ENCODE peak calls at places on chromosomes 6 and 20, in ten cellular contexts. E is heart left ventricle, A is B cell, N is GM20000, O is omental fat pad, C is RWPE2, V is body of pancreas, Q is cardiac fibroblast, W is esophagus muscularis mucosa, M is fibroblast of mammary gland. G is an unnamed sample.

GRCh38 chr6:73388800-73389512 is 5.7 kb upstream of the DDX43 start:
- DNase-seq in O (no peak), C (peak; percentile 82), N (peak; percentile 78), M (peak; percentile 56), W (no peak), V (peak; percentile 52), E (peak; percentile 39), Q (peak; percentile 72), A (peak; percentile 53), G (peak; percentile 87)

GRCh38 chr6:11929451-11929850 is 82.7 kb upstream of the HIVEP1 start:
- DNase-seq in E (no peak), W (no peak), M (peak; percentile 18), V (no peak), N (no peak), A (no peak), C (no peak), Q (no peak), O (no peak), G (no peak)

GRCh38 chr20:54208492-54209044 is 681 bp downstream of the PFDN4 start:
- DNase-seq in W (peak; percentile 87), V (no peak), N (no peak), O (no peak), C (no peak), E (no peak), Q (peak; percentile 66), M (peak; percentile 68), A (no peak), G (no peak)

GRCh38 chr20:59972037-59972801 is 14.0 kb downstream of the CDH26 start:
- DNase-seq in E (no peak), A (no peak), W (peak; percentile 10), C (no peak), O (no peak), Q (no peak), N (no peak), M (no peak), V (no peak), G (no peak)

GRCh38 chr20:35200255-35200654 is 26.2 kb upstream of the MMP24 start:
- DNase-seq in W (no peak), V (no peak), N (no peak), A (no peak), Q (peak; percentile 87), O (no peak), M (peak; percentile 88), E (no peak), C (no peak), G (no peak)

GRCh38 chr6:113953346-113953745 is 17.6 kb downstream of the HDAC2 start:
- DNase-seq in M (peak; percentile 12), A (no peak), O (no peak), V (no peak), Q (peak; percentile 53), N (no peak), W (no peak), C (no peak), E (no peak), G (no peak)

GRCh38 chr6:161837854-161838253 is 564.0 kb upstream of the AGPAT4 start:
- DNase-seq in N (no peak), V (no peak), O (no peak), Q (no peak), W (peak; percentile 45), C (no peak), M (peak; percentile 1), E (no peak), A (no peak), G (no peak)

GRCh38 chr20:1287787-1288569 is 21.9 kb downstream of the SNPH start:
- DNase-seq in W (no peak), N (no peak), O (no peak), E (peak; percentile 60), M (no peak), C (no peak), V (no peak), A (no peak), Q (no peak), G (no peak)

GRCh38 chr6:70166088-70166958 is 136.6 kb downstream of the COL9A1 start:
- DNase-seq in M (peak; percentile 38), W (no peak), V (peak; percentile 70), E (peak; percentile 37), C (no peak), N (peak; percentile 53), A (no peak), Q (peak; percentile 60), O (peak; percentile 23), G (no peak)

GRCh38 chr20:11453430-11453829 is 464.3 kb upstream of the BTBD3 start:
- DNase-seq in C (no peak), O (no peak), Q (peak; percentile 84), W (no peak), M (peak; percentile 77), A (no peak), E (no peak), N (no peak), V (no peak), G (no peak)

GRCh38 chr20:45433316-45433715 is 17.4 kb downstream of the PIGT start:
- DNase-seq in W (no peak), O (no peak), C (peak; percentile 51), V (no peak), M (peak; percentile 63), N (no peak), E (peak; percentile 92), Q (peak; percentile 57), A (no peak), G (no peak)

GRCh38 chr20:25300496-25301170 is 52.7 kb downstream of the PYGB start:
- DNase-seq in W (no peak), N (no peak), C (no peak), M (peak; percentile 65), Q (peak; percentile 26), O (no peak), V (no peak), E (peak; percentile 41), A (no peak), G (no peak)

GRCh38 chr6:55974688-55975087 is 99.3 kb upstream of the BMP5 start:
- DNase-seq in O (no peak), A (no peak), C (no peak), M (no peak), V (no peak), E (no peak), W (no peak), N (no peak), Q (peak; percentile 13), G (no peak)

GRCh38 chr6:51553246-51554015 is 534.0 kb downstream of the PKHD1 start:
- DNase-seq in Q (no peak), E (peak; percentile 18), W (no peak), C (no peak), M (no peak), A (no peak), N (no peak), O (no peak), V (no peak), G (no peak)

GRCh38 chr6:87066449-87067288 is 28.2 kb downstream of the CGA start:
- DNase-seq in W (no peak), M (peak; percentile 69), V (peak; percentile 45), Q (peak; percentile 79), A (no peak), C (no peak), N (peak; percentile 75), O (no peak), E (peak; percentile 34), G (no peak)

GRCh38 chr6:169789146-169789943 is 37.9 kb downstream of the ERMARD start:
- DNase-seq in W (no peak), M (no peak), Q (peak; percentile 8), C (no peak), N (no peak), E (no peak), A (no peak), O (no peak), V (no peak), G (peak; percentile 63)

GRCh38 chr6:108587258-108588059 is 26.7 kb downstream of the FOXO3 start:
- DNase-seq in M (peak; percentile 88), E (no peak), A (no peak), V (no peak), O (no peak), Q (peak; percentile 88), W (no peak), C (peak; percentile 65), N (no peak), G (no peak)

GRCh38 chr6:123547216-123547978 is 89.4 kb downstream of the TRDN start:
- DNase-seq in E (no peak), V (no peak), N (no peak), C (no peak), A (no peak), W (no peak), Q (no peak), O (no peak), M (no peak), G (no peak)

GRCh38 chr20:63475209-63475608 is 2.8 kb upstream of the KCNQ2 start:
- DNase-seq in O (no peak), V (no peak), Q (peak; percentile 30), W (no peak), E (peak; percentile 33), A (no peak), M (peak; percentile 13), N (no peak), C (peak; percentile 89), G (no peak)

GRCh38 chr6:163180874-163181541 is 233.5 kb upstream of the QKI start:
- DNase-seq in E (peak; percentile 87), V (peak; percentile 70), C (no peak), Q (peak; percentile 70), W (peak; percentile 89), N (no peak), A (no peak), O (peak; percentile 28), M (peak; percentile 65), G (no peak)
- TF ChIP-seq CTCF in E (peak; percentile 87), V (peak; percentile 92), C (peak; percentile 75), Q (peak; percentile 86), W (peak; percentile 55), N (no peak), A (no peak), O (peak; percentile 13), M (peak; percentile 64), G (peak; percentile 65)

GRCh38 chr6:154510144-154510905 is at the start of gene CNKSR3:
- DNase-seq in A (no peak), O (peak; percentile 56), C (peak; percentile 90), V (peak; percentile 95), M (peak; percentile 91), E (peak; percentile 91), N (peak; percentile 73), Q (peak; percentile 83), W (peak; percentile 93), G (peak; percentile 96)
- TF ChIP-seq CTCF in A (no peak), O (no peak), C (no peak), V (peak; percentile 10), M (no peak), E (no peak), N (no peak), Q (no peak), W (peak; percentile 9), G (no peak)

DNA sequence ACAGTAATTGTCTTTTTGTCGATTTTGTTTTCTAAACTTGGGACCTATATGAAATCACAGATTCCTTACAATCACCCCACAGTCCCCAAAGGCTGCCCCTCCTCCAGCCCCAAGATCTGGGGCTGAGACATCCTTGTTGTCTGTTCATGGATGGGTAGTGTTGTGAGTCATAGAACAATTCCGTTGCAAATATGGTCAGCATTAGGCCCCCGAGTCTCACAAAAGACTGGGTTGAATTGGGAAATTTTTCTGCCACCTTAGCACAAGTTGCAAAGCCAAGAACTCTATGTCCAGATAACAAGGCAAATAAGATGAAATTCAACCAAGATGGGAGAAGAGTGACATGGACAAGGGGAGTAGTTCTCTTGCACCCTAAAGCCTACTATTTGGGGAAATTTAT is 10.5 kb upstream of the TAB2 start:
- DNase-seq in C (no peak), E (no peak), O (no peak), N (no peak), M (peak; percentile 86), A (no peak), V (no peak), Q (peak; percentile 82), W (no peak), G (no peak)
- TF ChIP-seq CTCF in C (no peak), E (no peak), O (no peak), N (no peak), M (no peak), A (no peak), V (no peak), Q (no peak), W (no peak), G (no peak)

GRCh38 chr6:138429731-138430130 is 25.7 kb downstream of the HEBP2 start:
- DNase-seq in A (no peak), Q (no peak), N (no peak), O (no peak), M (no peak), E (no peak), C (no peak), V (no peak), W (no peak), G (no peak)
- TF ChIP-seq CTCF in A (no peak), Q (no peak), N (no peak), O (no peak), M (no peak), E (no peak), C (no peak), V (no peak), W (no peak), G (no peak)

G was measured in osteocyte.